ENCODE peak calls at places on chromosomes 11 and 22, in nine cellular contexts. A, Y, X, O, I, S, M, H and C are unnamed samples.

GRCh38 chr11:75422248-75423231 is 10.5 kb downstream of the KLHL35 start:
- DNase-seq in Y (no peak), H (no peak), O (peak), X (no peak), I (no peak), S (no peak), M (no peak), A (no peak), C (no peak)

GRCh38 chr22:24875862-24876506 is 70.0 kb downstream of the SGSM1 start:
- DNase-seq in H (no peak), X (peak), O (no peak), S (no peak), I (no peak), A (peak), M (peak), Y (no peak), C (no peak)

GRCh38 chr11:43580735-43581369 is 99.7 kb upstream of the HSD17B12 start:
- DNase-seq in O (no peak), I (no peak), H (no peak), A (no peak), X (peak), M (no peak), Y (no peak), S (no peak), C (no peak)

GRCh38 chr11:108019870-108020540 is 11.3 kb downstream of the CUL5 start:
- DNase-seq in S (no peak), H (no peak), I (no peak), A (peak), M (peak), Y (no peak), X (no peak), O (no peak), C (no peak)

GRCh38 chr11:87422566-87422965 is 384.8 kb downstream of the TMEM135 start:
- DNase-seq in H (no peak), M (peak), X (no peak), O (no peak), S (no peak), Y (no peak), I (no peak), A (peak), C (no peak)

GRCh38 chr11:91239359-91239758 is 985.3 kb upstream of the FAT3 start:
- DNase-seq in O (no peak), I (no peak), S (no peak), M (no peak), A (no peak), X (no peak), H (no peak), Y (no peak), C (no peak)

GRCh38 chr11:79060534-79060933 is 380.3 kb downstream of the TENM4 start:
- DNase-seq in S (no peak), I (no peak), H (no peak), M (peak), Y (no peak), O (no peak), A (peak), X (no peak), C (no peak)

GRCh38 chr11:110919241-110919893 is 207.1 kb upstream of the ARHGAP20 start:
- DNase-seq in H (no peak), S (no peak), Y (no peak), M (peak), I (no peak), O (no peak), X (no peak), A (no peak), C (no peak)

GRCh38 chr22:46791201-46791731 is 28.8 kb downstream of the TBC1D22A start:
- DNase-seq in X (no peak), A (peak), S (no peak), I (peak), M (peak), H (peak), Y (peak), O (peak), C (no peak)

GRCh38 chr11:126197277-126197939 is 14.0 kb downstream of the RPUSD4 start:
- DNase-seq in A (peak), O (no peak), I (no peak), X (no peak), H (no peak), S (peak), Y (no peak), M (no peak), C (no peak)

GRCh38 chr11:118605116-118605867 is 2.1 kb upstream of the PHLDB1 start:
- DNase-seq in Y (no peak), I (peak), M (peak), O (peak), S (no peak), H (peak), X (no peak), A (peak), C (peak)

GRCh38 chr11:115199501-115199900 is 304.7 kb downstream of the CADM1 start:
- DNase-seq in M (no peak), H (no peak), Y (no peak), S (peak), O (no peak), X (no peak), A (peak), I (no peak), C (no peak)

GRCh38 chr11:17695454-17696441 is 23.6 kb upstream of the MYOD1 start:
- DNase-seq in X (peak), S (no peak), M (no peak), Y (no peak), O (no peak), H (no peak), A (no peak), I (no peak), C (no peak)

GRCh38 chr11:66226111-66226510 is 42.3 kb upstream of the RAB1B start:
- DNase-seq in I (no peak), A (no peak), X (no peak), H (no peak), M (no peak), O (peak), Y (no peak), S (no peak), C (no peak)

GRCh38 chr11:83456075-83456474 is 169.9 kb upstream of the CCDC90B start:
- DNase-seq in H (no peak), M (no peak), S (no peak), Y (no peak), A (no peak), I (no peak), X (peak), O (no peak), C (no peak)

GRCh38 chr22:24271406-24271760 is 752 bp downstream of the SPECC1L start:
- DNase-seq in A (no peak), M (peak), X (no peak), H (no peak), O (peak), S (no peak), Y (no peak), I (peak), C (no peak)

GRCh38 chr22:50471197-50471847 is 3.5 kb downstream of the SBF1 start:
- DNase-seq in Y (no peak), M (no peak), O (no peak), I (no peak), H (no peak), A (no peak), X (no peak), S (no peak), C (no peak)

GRCh38 chr22:38295863-38296262 is 21.4 kb downstream of the CSNK1E start:
- DNase-seq in H (no peak), S (no peak), Y (no peak), O (no peak), I (no peak), M (no peak), X (no peak), A (no peak), C (peak)

GRCh38 chr11:29707924-29708323 is 308.9 kb downstream of the KCNA4 start:
- DNase-seq in A (no peak), X (no peak), M (no peak), O (no peak), I (no peak), S (no peak), Y (no peak), H (no peak), C (no peak)

GRCh38 chr11:117477721-117478120 is 150.1 kb downstream of the CEP164 start:
- DNase-seq in O (no peak), A (no peak), I (no peak), S (no peak), H (no peak), X (no peak), M (no peak), Y (no peak), C (no peak)